ENCODE peak calls at places on chromosomes 16 and 17, in seven cellular contexts. One of them, this sample, is unnamed.

GRCh38 chr17:43908111-43908721 is 880 bp upstream of the MPP2 start:
- DNase-seq in stomach: peak; percentile 65
- DNase-seq in dorsolateral prefrontal cortex: peak; percentile 74
- DNase-seq in SW480: peak; percentile 54
- DNase-seq in stimulated activated CD4-positive, alpha-beta T cell treated with anti-CD3 and anti-CD28 coated beads, TNF-alpha, amount 100 ng/mL, for 48 hours: no peak
- DNase-seq in activated CD4-positive, CD25-positive, alpha-beta regulatory T cell: peak; percentile 17
- DNase-seq in breast epithelium: peak; percentile 57
- DNase-seq in this sample: peak; percentile 86

GRCh38 chr16:2470603-2471015 is 488 bp upstream of the NTN3 start:
- DNase-seq in SW480: no peak
- DNase-seq in breast epithelium: no peak
- DNase-seq in stomach: no peak
- DNase-seq in stimulated activated CD4-positive, alpha-beta T cell treated with anti-CD3 and anti-CD28 coated beads, TNF-alpha, amount 100 ng/mL, for 48 hours: no peak
- DNase-seq in activated CD4-positive, CD25-positive, alpha-beta regulatory T cell: no peak
- DNase-seq in dorsolateral prefrontal cortex: no peak
- DNase-seq in this sample: no peak

GRCh38 chr16:57062329-57062728 is 30.1 kb upstream of the CPNE2 start:
- DNase-seq in breast epithelium: no peak
- DNase-seq in SW480: no peak
- DNase-seq in activated CD4-positive, CD25-positive, alpha-beta regulatory T cell: no peak
- DNase-seq in dorsolateral prefrontal cortex: no peak
- DNase-seq in stomach: no peak
- DNase-seq in stimulated activated CD4-positive, alpha-beta T cell treated with anti-CD3 and anti-CD28 coated beads, TNF-alpha, amount 100 ng/mL, for 48 hours: no peak
- DNase-seq in this sample: no peak

GRCh38 chr17:49106366-49107210 is 26.0 kb upstream of the B4GALNT2 start:
- DNase-seq in dorsolateral prefrontal cortex: no peak
- DNase-seq in stimulated activated CD4-positive, alpha-beta T cell treated with anti-CD3 and anti-CD28 coated beads, TNF-alpha, amount 100 ng/mL, for 48 hours: no peak
- DNase-seq in SW480: no peak
- DNase-seq in stomach: no peak
- DNase-seq in activated CD4-positive, CD25-positive, alpha-beta regulatory T cell: no peak
- DNase-seq in breast epithelium: no peak
- DNase-seq in this sample: no peak

GRCh38 chr17:28698253-28698941 is 13.3 kb downstream of the PROCA1 start:
- DNase-seq in stomach: peak; percentile 76
- DNase-seq in dorsolateral prefrontal cortex: no peak
- DNase-seq in breast epithelium: no peak
- DNase-seq in stimulated activated CD4-positive, alpha-beta T cell treated with anti-CD3 and anti-CD28 coated beads, TNF-alpha, amount 100 ng/mL, for 48 hours: no peak
- DNase-seq in activated CD4-positive, CD25-positive, alpha-beta regulatory T cell: no peak
- DNase-seq in SW480: peak; percentile 71
- DNase-seq in this sample: peak; percentile 6

GRCh38 chr17:82330322-82331239 is 3.0 kb downstream of the SECTM1 start:
- DNase-seq in SW480: peak; percentile 72
- DNase-seq in stomach: no peak
- DNase-seq in dorsolateral prefrontal cortex: no peak
- DNase-seq in activated CD4-positive, CD25-positive, alpha-beta regulatory T cell: no peak
- DNase-seq in stimulated activated CD4-positive, alpha-beta T cell treated with anti-CD3 and anti-CD28 coated beads, TNF-alpha, amount 100 ng/mL, for 48 hours: no peak
- DNase-seq in breast epithelium: no peak
- DNase-seq in this sample: peak; percentile 86

GRCh38 chr17:55887531-55887930 is 136.7 kb downstream of the PCTP start:
- DNase-seq in breast epithelium: no peak
- DNase-seq in SW480: no peak
- DNase-seq in dorsolateral prefrontal cortex: no peak
- DNase-seq in stimulated activated CD4-positive, alpha-beta T cell treated with anti-CD3 and anti-CD28 coated beads, TNF-alpha, amount 100 ng/mL, for 48 hours: no peak
- DNase-seq in stomach: no peak
- DNase-seq in activated CD4-positive, CD25-positive, alpha-beta regulatory T cell: no peak
- DNase-seq in this sample: no peak

GRCh38 chr16:1026057-1026783 is 44.6 kb downstream of the SOX8 start:
- DNase-seq in stimulated activated CD4-positive, alpha-beta T cell treated with anti-CD3 and anti-CD28 coated beads, TNF-alpha, amount 100 ng/mL, for 48 hours: no peak
- DNase-seq in activated CD4-positive, CD25-positive, alpha-beta regulatory T cell: no peak
- DNase-seq in SW480: no peak
- DNase-seq in dorsolateral prefrontal cortex: peak; percentile 65
- DNase-seq in breast epithelium: no peak
- DNase-seq in stomach: no peak
- DNase-seq in this sample: no peak

GRCh38 chr17:82449136-82449882 is 1.2 kb downstream of the CYBC1 start:
- DNase-seq in dorsolateral prefrontal cortex: no peak
- DNase-seq in activated CD4-positive, CD25-positive, alpha-beta regulatory T cell: peak; percentile 49
- DNase-seq in stomach: peak; percentile 54
- DNase-seq in stimulated activated CD4-positive, alpha-beta T cell treated with anti-CD3 and anti-CD28 coated beads, TNF-alpha, amount 100 ng/mL, for 48 hours: peak; percentile 46
- DNase-seq in SW480: no peak
- DNase-seq in breast epithelium: no peak
- DNase-seq in this sample: peak; percentile 86

GRCh38 chr16:50386139-50386538 is 17.4 kb upstream of the BRD7 start:
- DNase-seq in activated CD4-positive, CD25-positive, alpha-beta regulatory T cell: no peak
- DNase-seq in dorsolateral prefrontal cortex: no peak
- DNase-seq in stimulated activated CD4-positive, alpha-beta T cell treated with anti-CD3 and anti-CD28 coated beads, TNF-alpha, amount 100 ng/mL, for 48 hours: no peak
- DNase-seq in SW480: peak; percentile 54
- DNase-seq in stomach: no peak
- DNase-seq in breast epithelium: no peak
- DNase-seq in this sample: no peak

GRCh38 chr16:87240211-87241134 is 76.7 kb downstream of the C16orf95 start:
- DNase-seq in activated CD4-positive, CD25-positive, alpha-beta regulatory T cell: no peak
- DNase-seq in dorsolateral prefrontal cortex: no peak
- DNase-seq in breast epithelium: no peak
- DNase-seq in stomach: no peak
- DNase-seq in SW480: peak; percentile 9
- DNase-seq in stimulated activated CD4-positive, alpha-beta T cell treated with anti-CD3 and anti-CD28 coated beads, TNF-alpha, amount 100 ng/mL, for 48 hours: no peak
- DNase-seq in this sample: no peak

GRCh38 chr16:78034530-78034929 is 12.2 kb downstream of the CLEC3A start:
- DNase-seq in dorsolateral prefrontal cortex: no peak
- DNase-seq in stimulated activated CD4-positive, alpha-beta T cell treated with anti-CD3 and anti-CD28 coated beads, TNF-alpha, amount 100 ng/mL, for 48 hours: peak; percentile 3
- DNase-seq in stomach: no peak
- DNase-seq in SW480: no peak
- DNase-seq in breast epithelium: no peak
- DNase-seq in activated CD4-positive, CD25-positive, alpha-beta regulatory T cell: no peak
- DNase-seq in this sample: no peak

GRCh38 chr16:3157229-3158013 is 22.6 kb downstream of the ZNF213 start:
- DNase-seq in breast epithelium: peak; percentile 66
- DNase-seq in SW480: peak; percentile 88
- DNase-seq in stomach: peak; percentile 72
- DNase-seq in stimulated activated CD4-positive, alpha-beta T cell treated with anti-CD3 and anti-CD28 coated beads, TNF-alpha, amount 100 ng/mL, for 48 hours: peak; percentile 36
- DNase-seq in activated CD4-positive, CD25-positive, alpha-beta regulatory T cell: peak; percentile 31
- DNase-seq in dorsolateral prefrontal cortex: peak; percentile 42
- DNase-seq in this sample: peak; percentile 85

GRCh38 chr17:81550285-81550684 is 1.9 kb downstream of the FAAP100 start:
- DNase-seq in SW480: no peak
- DNase-seq in activated CD4-positive, CD25-positive, alpha-beta regulatory T cell: no peak
- DNase-seq in stomach: no peak
- DNase-seq in stimulated activated CD4-positive, alpha-beta T cell treated with anti-CD3 and anti-CD28 coated beads, TNF-alpha, amount 100 ng/mL, for 48 hours: no peak
- DNase-seq in dorsolateral prefrontal cortex: no peak
- DNase-seq in breast epithelium: no peak
- DNase-seq in this sample: peak; percentile 61

GRCh38 chr17:16944334-16945140 is 27.4 kb downstream of the TNFRSF13B start:
- DNase-seq in breast epithelium: no peak
- DNase-seq in SW480: no peak
- DNase-seq in activated CD4-positive, CD25-positive, alpha-beta regulatory T cell: no peak
- DNase-seq in dorsolateral prefrontal cortex: no peak
- DNase-seq in stimulated activated CD4-positive, alpha-beta T cell treated with anti-CD3 and anti-CD28 coated beads, TNF-alpha, amount 100 ng/mL, for 48 hours: no peak
- DNase-seq in stomach: peak; percentile 18
- DNase-seq in this sample: no peak

GRCh38 chr17:2170023-2170422 is 115.1 kb downstream of the HIC1 start:
- DNase-seq in activated CD4-positive, CD25-positive, alpha-beta regulatory T cell: no peak
- DNase-seq in breast epithelium: no peak
- DNase-seq in SW480: peak; percentile 8
- DNase-seq in stimulated activated CD4-positive, alpha-beta T cell treated with anti-CD3 and anti-CD28 coated beads, TNF-alpha, amount 100 ng/mL, for 48 hours: no peak
- DNase-seq in dorsolateral prefrontal cortex: no peak
- DNase-seq in stomach: no peak
- DNase-seq in this sample: no peak

This sample was measured in kidney.